ENCODE peak calls at places on chromosomes 5 and 9, in nine cellular contexts. E is transverse colon, T is stomach, P is endothelial cell of umbilical vein, A is HepG2, V is H1, O is GM12891, S is HCT116, Y is SK-N-SH. F is an unnamed sample.

GRCh38 chr5:52579391-52579790 is 208.3 kb upstream of the ITGA1 start:
- DNase-seq in E (no peak), T (no peak), P (no peak), A (no peak), V (no peak), O (no peak), S (no peak), Y (no peak), F (no peak)

GRCh38 chr5:96582343-96582742 is 79.8 kb upstream of the CAST start:
- DNase-seq in E (peak; percentile 33), T (no peak), P (peak; percentile 64), A (no peak), V (no peak), O (no peak), S (no peak), Y (peak; percentile 10), F (no peak)

GRCh38 chr5:135578685-135579341 is at the start of gene CXCL14:
- DNase-seq in E (peak; percentile 34), T (no peak), P (no peak), A (no peak), V (no peak), O (no peak), S (no peak), Y (no peak), F (no peak)

GRCh38 chr9:68963416-68963815 is 50.5 kb downstream of the PRKACG start:
- DNase-seq in E (no peak), T (no peak), P (no peak), A (no peak), V (no peak), O (no peak), S (no peak), Y (no peak), F (no peak)

GRCh38 chr9:36940881-36941280 is 93.2 kb downstream of the PAX5 start:
- DNase-seq in E (no peak), T (no peak), P (no peak), A (no peak), V (no peak), O (no peak), S (no peak), Y (no peak), F (no peak)

GRCh38 chr5:169980418-169981053 is at the start of gene INSYN2B:
- DNase-seq in E (peak; percentile 35), T (peak; percentile 50), P (peak; percentile 96), A (peak; percentile 39), V (peak; percentile 77), O (peak; percentile 22), S (peak; percentile 56), Y (peak; percentile 63), F (peak; percentile 2)

GRCh38 chr9:107485451-107486043 is 4.0 kb downstream of the KLF4 start:
- DNase-seq in E (no peak), T (no peak), P (no peak), A (no peak), V (no peak), O (no peak), S (no peak), Y (no peak), F (no peak)

GRCh38 chr5:116652196-116652729 is 77.6 kb upstream of the SEMA6A start:
- DNase-seq in E (no peak), T (no peak), P (no peak), A (peak; percentile 97), V (peak; percentile 39), O (no peak), S (peak; percentile 79), Y (no peak), F (no peak)

GRCh38 chr5:111224561-111224989 is 391 bp downstream of the CAMK4 start:
- DNase-seq in E (no peak), T (no peak), P (peak; percentile 7), A (no peak), V (no peak), O (no peak), S (no peak), Y (no peak), F (no peak)

GRCh38 chr5:148816822-148817221 is 9.6 kb upstream of the ADRB2 start:
- DNase-seq in E (no peak), T (no peak), P (no peak), A (no peak), V (no peak), O (no peak), S (no peak), Y (no peak), F (no peak)

GRCh38 chr9:19516348-19516747 is 107.5 kb downstream of the ACER2 start:
- DNase-seq in E (no peak), T (no peak), P (no peak), A (no peak), V (no peak), O (no peak), S (no peak), Y (no peak), F (no peak)

GRCh38 chr5:10219068-10219467 is 30.6 kb downstream of the ATPSCKMT start:
- DNase-seq in E (no peak), T (no peak), P (no peak), A (no peak), V (no peak), O (no peak), S (no peak), Y (no peak), F (no peak)

GRCh38 chr5:112367400-112367799 is 51.7 kb downstream of the EPB41L4A start:
- DNase-seq in E (no peak), T (no peak), P (peak; percentile 28), A (no peak), V (no peak), O (no peak), S (no peak), Y (no peak), F (no peak)

GRCh38 chr5:126309860-126310259 is 113.3 kb upstream of the GRAMD2B start:
- DNase-seq in E (no peak), T (no peak), P (no peak), A (no peak), V (no peak), O (no peak), S (no peak), Y (no peak), F (no peak)

GRCh38 chr5:31225118-31225517 is 31.6 kb downstream of the CDH6 start:
- DNase-seq in E (no peak), T (no peak), P (no peak), A (no peak), V (no peak), O (no peak), S (no peak), Y (no peak), F (no peak)

GRCh38 chr9:114811301-114811700 is 5.5 kb upstream of the TNFSF15 start:
- DNase-seq in E (no peak), T (peak; percentile 33), P (no peak), A (no peak), V (no peak), O (no peak), S (no peak), Y (no peak), F (no peak)

GRCh38 chr9:97934321-97935115 is 3.5 kb downstream of the HEMGN start:
- DNase-seq in E (no peak), T (no peak), P (no peak), A (no peak), V (no peak), O (no peak), S (no peak), Y (no peak), F (peak; percentile 55)

GRCh38 chr9:85172001-85172978 is 502.8 kb downstream of the NTRK2 start:
- DNase-seq in E (no peak), T (no peak), P (no peak), A (no peak), V (no peak), O (no peak), S (no peak), Y (no peak), F (no peak)

GRCh38 chr9:72363226-72363625 is 1.8 kb downstream of the ZFAND5 start:
- DNase-seq in E (no peak), T (no peak), P (peak; percentile 22), A (no peak), V (no peak), O (no peak), S (no peak), Y (no peak), F (no peak)

GRCh38 chr9:88013051-88013450 is 38.7 kb upstream of the CDK20 start:
- DNase-seq in E (no peak), T (no peak), P (no peak), A (no peak), V (no peak), O (no peak), S (no peak), Y (no peak), F (no peak)

GRCh38 chr5:178232124-178232919 is at the start of gene PHYKPL:
- DNase-seq in E (peak; percentile 80), T (peak; percentile 73), P (peak; percentile 71), A (peak; percentile 36), V (no peak), O (peak; percentile 76), S (peak; percentile 44), Y (peak; percentile 91), F (no peak)

GRCh38 chr5:149493316-149493715 is 57.9 kb downstream of the CSNK1A1 start:
- DNase-seq in E (no peak), T (no peak), P (no peak), A (no peak), V (no peak), O (no peak), S (no peak), Y (no peak), F (no peak)

GRCh38 chr9:3323714-3324113 is 202.1 kb downstream of the RFX3 start:
- DNase-seq in E (no peak), T (no peak), P (peak; percentile 38), A (no peak), V (no peak), O (no peak), S (no peak), Y (peak; percentile 1), F (no peak)
- TF ChIP-seq POLR2AphosphoS5 in E (no peak), T (no peak), P (no peak), A (no peak), V (no peak), O (no peak), S (no peak), Y (no peak), F (no peak)

GRCh38 chr5:19497229-19497815 is 490.7 kb downstream of the CDH18 start:
- DNase-seq in E (no peak), T (no peak), P (no peak), A (no peak), V (no peak), O (no peak), S (no peak), Y (no peak), F (no peak)
- TF ChIP-seq POLR2AphosphoS5 in E (no peak), T (no peak), P (no peak), A (no peak), V (no peak), O (no peak), S (no peak), Y (no peak), F (no peak)

DNA sequence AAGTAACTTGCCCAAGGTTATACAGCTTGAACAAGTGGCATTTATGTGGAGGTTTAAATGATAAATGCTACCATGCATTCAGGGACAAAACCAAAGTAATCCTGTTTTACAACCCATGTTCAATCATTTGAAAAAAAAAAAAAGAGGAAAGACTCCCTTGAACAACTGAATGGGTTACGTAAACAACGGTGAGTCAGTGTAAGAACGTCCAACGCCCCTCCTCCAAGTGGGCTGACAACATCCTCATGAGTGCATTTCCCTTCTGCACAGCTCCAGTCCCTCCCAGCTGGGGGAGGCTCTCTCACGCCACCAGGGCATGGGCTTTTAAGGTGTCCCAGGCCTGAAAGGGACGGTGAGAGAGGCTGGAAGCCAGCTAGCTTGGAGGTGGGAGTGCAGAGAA is 90.0 kb downstream of the PRRT1B start:
- DNase-seq in E (peak; percentile 90), T (peak; percentile 81), P (peak; percentile 99), A (peak; percentile 80), V (peak; percentile 39), O (no peak), S (peak; percentile 71), Y (no peak), F (no peak)
- TF ChIP-seq POLR2AphosphoS5 in E (peak; percentile 83), T (peak; percentile 81), P (peak; percentile 70), A (no peak), V (no peak), O (no peak), S (peak; percentile 14), Y (no peak), F (no peak)

GRCh38 chr9:136614372-136614922 is 48.3 kb upstream of the EGFL7 start:
- DNase-seq in E (peak; percentile 17), T (no peak), P (peak; percentile 94), A (no peak), V (no peak), O (no peak), S (no peak), Y (peak; percentile 69), F (no peak)
- TF ChIP-seq POLR2AphosphoS5 in E (peak; percentile 17), T (no peak), P (peak; percentile 96), A (no peak), V (no peak), O (no peak), S (no peak), Y (peak; percentile 36), F (no peak)

F was measured in SK-N-MC.